ENCODE peak calls at places on chromosomes 7 and 10, in eight cellular contexts. V, E, D, Q, H, U, A and R are unnamed samples.

GRCh38 chr10:121904888-121905287 is 22.9 kb downstream of the ATE1 start:
- DNase-seq in V (no peak), E (no peak), D (no peak), Q (no peak), H (no peak), U (no peak), A (no peak), R (no peak)

GRCh38 chr7:137718360-137718759 is 128.4 kb downstream of the DGKI start:
- DNase-seq in V (no peak), E (no peak), D (no peak), Q (no peak), H (no peak), U (no peak), A (no peak), R (no peak)

GRCh38 chr7:129187681-129188371 is 607 bp upstream of the SMO start:
- DNase-seq in V (no peak), E (no peak), D (peak; percentile 74), Q (no peak), H (peak; percentile 70), U (peak; percentile 35), A (no peak), R (no peak)

GRCh38 chr7:130441408-130441854 is 615 bp upstream of the CEP41 start:
- DNase-seq in V (no peak), E (no peak), D (no peak), Q (no peak), H (no peak), U (peak; percentile 51), A (peak; percentile 23), R (no peak)

GRCh38 chr7:10022957-10023356 is 950.7 kb upstream of the PHF14 start:
- DNase-seq in V (no peak), E (no peak), D (no peak), Q (peak; percentile 1), H (no peak), U (no peak), A (no peak), R (no peak)

GRCh38 chr7:101162551-101163280 is 2.7 kb downstream of the VGF start:
- DNase-seq in V (peak; percentile 57), E (peak; percentile 61), D (no peak), Q (no peak), H (no peak), U (no peak), A (peak; percentile 63), R (peak; percentile 74)

GRCh38 chr10:67241435-67241834 is 315.6 kb downstream of the LRRTM3 start:
- DNase-seq in V (no peak), E (no peak), D (no peak), Q (no peak), H (no peak), U (no peak), A (no peak), R (no peak)

GRCh38 chr10:98332623-98333269 is 64.8 kb upstream of the LOXL4 start:
- DNase-seq in V (no peak), E (no peak), D (no peak), Q (peak; percentile 37), H (no peak), U (no peak), A (no peak), R (no peak)

GRCh38 chr10:123942114-123942513 is 50.5 kb upstream of the CPXM2 start:
- DNase-seq in V (no peak), E (no peak), D (no peak), Q (no peak), H (no peak), U (no peak), A (no peak), R (no peak)

GRCh38 chr7:91514591-91514990 is 250.4 kb downstream of the FZD1 start:
- DNase-seq in V (no peak), E (no peak), D (no peak), Q (no peak), H (no peak), U (no peak), A (no peak), R (no peak)

GRCh38 chr7:28128608-28129007 is 52.0 kb downstream of the JAZF1 start:
- DNase-seq in V (peak; percentile 67), E (no peak), D (no peak), Q (peak; percentile 77), H (no peak), U (no peak), A (no peak), R (no peak)

GRCh38 chr7:159141159-159141558 is 3.5 kb downstream of the VIPR2 start:
- DNase-seq in V (no peak), E (no peak), D (no peak), Q (no peak), H (no peak), U (no peak), A (no peak), R (no peak)

GRCh38 chr7:139876622-139877283 is 47.7 kb downstream of the TBXAS1 start:
- DNase-seq in V (no peak), E (no peak), D (no peak), Q (no peak), H (no peak), U (no peak), A (no peak), R (no peak)

GRCh38 chr7:16695621-16696237 is 49.7 kb downstream of the BZW2 start:
- DNase-seq in V (peak; percentile 81), E (no peak), D (no peak), Q (peak; percentile 49), H (no peak), U (peak; percentile 67), A (peak; percentile 47), R (no peak)

GRCh38 chr10:131246775-131247174 is 64.7 kb downstream of the TCERG1L start:
- DNase-seq in V (no peak), E (no peak), D (peak; percentile 67), Q (no peak), H (peak; percentile 55), U (no peak), A (no peak), R (peak; percentile 53)

GRCh38 chr7:99371376-99371920 is 3.1 kb upstream of the ARPC1B start:
- DNase-seq in V (no peak), E (no peak), D (no peak), Q (no peak), H (peak; percentile 44), U (no peak), A (no peak), R (no peak)

GRCh38 chr10:85513450-85513849 is 853.1 kb downstream of the GRID1 start:
- DNase-seq in V (no peak), E (no peak), D (no peak), Q (peak; percentile 54), H (no peak), U (no peak), A (no peak), R (no peak)

GRCh38 chr7:35035511-35035921 is 1.8 kb downstream of the DPY19L1 start:
- DNase-seq in V (peak; percentile 55), E (no peak), D (no peak), Q (peak; percentile 26), H (no peak), U (peak; percentile 29), A (peak; percentile 47), R (no peak)

GRCh38 chr7:45074738-45075644 is 13.8 kb downstream of the NACAD start:
- DNase-seq in V (no peak), E (no peak), D (peak; percentile 59), Q (no peak), H (no peak), U (no peak), A (no peak), R (no peak)

GRCh38 chr7:19112290-19113000 is 5.0 kb downstream of the TWIST1 start:
- DNase-seq in V (peak; percentile 68), E (no peak), D (peak; percentile 77), Q (peak; percentile 85), H (peak; percentile 57), U (no peak), A (no peak), R (no peak)
- H3K4me3 ChIP-seq in V (peak overlapping the region; percentile 32), E (no peak overlapping the region), D (peak overlapping the region; percentile 20), Q (peak overlapping the region; percentile 93), H (no peak overlapping the region), U (no peak overlapping the region), A (no peak overlapping the region), R (no peak overlapping the region)

DNA sequence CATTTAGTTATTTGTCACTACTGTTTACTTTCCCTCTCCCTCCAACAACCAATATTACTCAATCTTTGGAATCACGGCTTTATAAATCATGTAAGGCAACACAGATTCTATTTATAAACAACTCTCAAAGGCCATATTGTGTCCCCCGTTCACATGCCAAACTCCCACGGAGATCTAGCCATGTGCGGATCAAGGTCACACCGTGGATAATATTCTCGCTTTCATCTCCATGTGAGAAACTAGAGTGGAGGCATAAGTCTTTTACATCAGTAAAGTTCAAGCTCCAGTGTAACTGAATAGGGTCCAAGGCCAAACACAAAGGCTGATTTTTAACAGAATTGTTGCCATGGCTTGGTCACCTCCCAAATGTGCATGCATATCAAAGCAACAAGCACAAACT is 569.6 kb upstream of the LRRN3 start:
- DNase-seq in V (no peak), E (no peak), D (no peak), Q (no peak), H (no peak), U (no peak), A (no peak), R (no peak)
- H3K4me3 ChIP-seq in V (no peak overlapping the region), E (no peak overlapping the region), D (no peak overlapping the region), Q (no peak overlapping the region), H (no peak overlapping the region), U (no peak overlapping the region), A (no peak overlapping the region), R (no peak overlapping the region)

GRCh38 chr10:49759787-49760551 is 2.2 kb downstream of the OGDHL start:
- DNase-seq in V (no peak), E (no peak), D (no peak), Q (no peak), H (no peak), U (no peak), A (no peak), R (no peak)

GRCh38 chr10:49760789-49761188 is 1.3 kb downstream of the OGDHL start:
- DNase-seq in V (no peak), E (no peak), D (no peak), Q (no peak), H (no peak), U (no peak), A (no peak), R (no peak)

GRCh38 chr10:49761789-49762565 is at the start of gene OGDHL:
- DNase-seq in V (peak; percentile 60), E (no peak), D (no peak), Q (peak; percentile 20), H (no peak), U (no peak), A (peak; percentile 44), R (peak; percentile 78)

GRCh38 chr10:49762566-49762877 is 399 bp upstream of the OGDHL start:
- DNase-seq in V (no peak), E (no peak), D (no peak), Q (no peak), H (no peak), U (no peak), A (no peak), R (no peak)

GRCh38 chr10:49761201-49761788 is 828 bp downstream of the OGDHL start:
- DNase-seq in V (no peak), E (no peak), D (no peak), Q (no peak), H (no peak), U (no peak), A (no peak), R (no peak)
- H3K4me3 ChIP-seq in V (peak overlapping the region; percentile 58), E (no peak overlapping the region), D (no peak overlapping the region), Q (no peak overlapping the region), H (no peak overlapping the region), U (peak overlapping the region; percentile 57), A (no peak overlapping the region), R (no peak overlapping the region)

DNA sequence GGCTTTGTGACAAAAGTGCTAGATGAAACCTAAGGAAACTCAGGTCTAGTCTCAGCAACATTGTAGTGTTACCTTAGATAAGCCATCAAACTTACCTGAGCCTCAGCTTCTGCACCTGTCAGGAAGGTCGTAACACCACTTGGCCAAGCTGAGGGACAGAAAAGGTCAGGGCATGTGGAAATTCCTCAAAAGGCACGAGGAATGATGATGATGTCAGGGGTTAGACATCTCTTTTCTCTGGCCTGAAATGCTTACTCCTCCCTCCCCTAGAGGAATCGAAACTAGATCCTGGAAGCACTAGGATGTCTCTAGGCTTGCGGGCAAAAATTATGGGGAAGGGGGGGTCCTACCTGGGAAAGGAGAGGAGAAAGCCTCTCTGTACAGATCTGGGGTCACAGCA is 115.5 kb downstream of the RPS24 start:
- DNase-seq in V (no peak), E (no peak), D (no peak), Q (peak; percentile 22), H (no peak), U (no peak), A (peak; percentile 14), R (no peak)
- H3K4me3 ChIP-seq in V (no peak overlapping the region), E (no peak overlapping the region), D (no peak overlapping the region), Q (no peak overlapping the region), H (no peak overlapping the region), U (no peak overlapping the region), A (no peak overlapping the region), R (no peak overlapping the region)